ENCODE peak calls at places on chromosome 21, in eight cellular contexts. Z is activated naive CD4-positive, alpha-beta T cell; H is A549; C is neuronal stem cell; O is NCI-H2107; X is activated CD8-positive, alpha-beta T cell treated with anti-CD3 and anti-CD28 coated beads, Interleukin-2, amount 10 ng/mL, durations not matched to agents 7 days and 5 days; P is mesendoderm; D is glutamatergic neuron. E is an unnamed sample.

GRCh38 chr21:42102063-42102462 is 30.9 kb downstream of the UMODL1 start:
- DNase-seq in Z (no peak), H (no peak), C (no peak), O (no peak), X (no peak), P (no peak), D (no peak), E (no peak)

GRCh38 chr21:42258885-42259407 is 40.0 kb downstream of the ABCG1 start:
- DNase-seq in Z (no peak), H (no peak), C (no peak), O (no peak), X (no peak), P (no peak), D (no peak), E (no peak)

GRCh38 chr21:38388684-38389676 is 109.3 kb downstream of the ERG start:
- DNase-seq in Z (no peak), H (no peak), C (no peak), O (no peak), X (no peak), P (no peak), D (no peak), E (no peak)

GRCh38 chr21:27812279-27812678 is 845.4 kb upstream of the ADAMTS5 start:
- DNase-seq in Z (no peak), H (no peak), C (no peak), O (no peak), X (no peak), P (no peak), D (no peak), E (no peak)

GRCh38 chr21:41932576-41933258 is 21.1 kb downstream of the C2CD2 start:
- DNase-seq in Z (no peak), H (no peak), C (no peak), O (peak), X (no peak), P (peak), D (no peak), E (no peak)

GRCh38 chr21:35210093-35210492 is 161.0 kb upstream of the RUNX1 start:
- DNase-seq in Z (no peak), H (no peak), C (no peak), O (no peak), X (no peak), P (no peak), D (no peak), E (no peak)

GRCh38 chr21:26194811-26195251 is 24.3 kb upstream of the APP start:
- DNase-seq in Z (no peak), H (no peak), C (no peak), O (no peak), X (no peak), P (no peak), D (no peak), E (no peak)

GRCh38 chr21:34336756-34337391 is 26.9 kb upstream of the KCNE2 start:
- DNase-seq in Z (no peak), H (no peak), C (no peak), O (no peak), X (no peak), P (no peak), D (no peak), E (no peak)

GRCh38 chr21:38544681-38545080 is 46.4 kb upstream of the ERG start:
- DNase-seq in Z (no peak), H (no peak), C (no peak), O (no peak), X (no peak), P (no peak), D (no peak), E (no peak)

GRCh38 chr21:44872568-44873355 is 728 bp downstream of the PTTG1IP start:
- DNase-seq in Z (no peak), H (no peak), C (peak), O (no peak), X (peak), P (peak), D (peak), E (peak)

GRCh38 chr21:46171996-46172862 is 12.0 kb downstream of the SPATC1L start:
- DNase-seq in Z (no peak), H (no peak), C (no peak), O (no peak), X (no peak), P (no peak), D (no peak), E (peak)

GRCh38 chr21:26965091-26965566 is 1.8 kb downstream of the ADAMTS5 start:
- DNase-seq in Z (no peak), H (no peak), C (no peak), O (no peak), X (no peak), P (no peak), D (no peak), E (no peak)

GRCh38 chr21:42556960-42557359 is 43.3 kb downstream of the SLC37A1 start:
- DNase-seq in Z (no peak), H (no peak), C (no peak), O (no peak), X (no peak), P (no peak), D (peak), E (peak)

GRCh38 chr21:41597227-41597626 is 89.3 kb upstream of the TMPRSS2 start:
- DNase-seq in Z (no peak), H (no peak), C (no peak), O (no peak), X (no peak), P (no peak), D (no peak), E (no peak)

GRCh38 chr21:46229133-46229922 is 754 bp upstream of the LSS start:
- DNase-seq in Z (peak), H (no peak), C (peak), O (peak), X (no peak), P (peak), D (peak), E (no peak)

GRCh38 chr21:16323586-16323985 is 593.8 kb downstream of the USP25 start:
- DNase-seq in Z (no peak), H (no peak), C (no peak), O (no peak), X (no peak), P (no peak), D (no peak), E (no peak)

GRCh38 chr21:45850181-45850580 is 131.4 kb upstream of the COL6A1 start:
- DNase-seq in Z (no peak), H (no peak), C (no peak), O (no peak), X (no peak), P (no peak), D (peak), E (peak)

E was measured in islet precursor cell.